ENCODE peak calls at places on chromosome X, in five cellular contexts. Z, X, M, F and S are unnamed samples.

GRCh38 chrX:97267916-97268680 is 384.4 kb downstream of the RPA4 start:
- DNase-seq in F (no peak), X (no peak), M (no peak), Z (no peak), S (no peak)

GRCh38 chrX:38627683-38628082 is 66.3 kb downstream of the TSPAN7 start:
- DNase-seq in Z (peak), M (no peak), F (peak), X (no peak), S (peak)

GRCh38 chrX:107676559-107677378 is 48.5 kb downstream of the PRPS1 start:
- DNase-seq in M (peak), Z (no peak), F (peak), X (peak), S (peak)

GRCh38 chrX:134481339-134481738 is 21.4 kb downstream of the HPRT1 start:
- DNase-seq in F (no peak), X (no peak), M (no peak), Z (no peak), S (no peak)

GRCh38 chrX:33840176-33840575 is 291.9 kb downstream of the FAM47A start:
- DNase-seq in Z (no peak), M (no peak), X (no peak), F (no peak), S (no peak)

GRCh38 chrX:128781506-128781905 is 729.3 kb upstream of the ACTRT1 start:
- DNase-seq in M (no peak), X (no peak), F (no peak), Z (peak), S (no peak)

GRCh38 chrX:63560601-63561218 is 209.6 kb upstream of the SPIN4 start:
- DNase-seq in X (peak), Z (peak), M (peak), F (peak), S (peak)

GRCh38 chrX:107171369-107172102 is 34.7 kb downstream of the NUP62CL start:
- DNase-seq in X (no peak), F (no peak), M (no peak), Z (no peak), S (no peak)

GRCh38 chrX:139172731-139173130 is 357.8 kb upstream of the F9 start:
- DNase-seq in Z (no peak), F (no peak), M (no peak), X (no peak), S (no peak)

GRCh38 chrX:8748855-8749254 is 16.9 kb upstream of the ANOS1 start:
- DNase-seq in F (peak), Z (peak), M (no peak), X (no peak), S (peak)

GRCh38 chrX:1213971-1214370 is 1.5 kb upstream of the CRLF2 start:
- DNase-seq in X (no peak), Z (no peak), M (no peak), F (no peak), S (no peak)

GRCh38 chrX:30659421-30659820 is 6.2 kb downstream of the GK start:
- DNase-seq in F (peak), M (no peak), X (no peak), Z (no peak), S (peak)

GRCh38 chrX:7109838-7110793 is 37.4 kb upstream of the STS start:
- DNase-seq in X (no peak), F (no peak), Z (peak), M (no peak), S (peak)

GRCh38 chrX:63526863-63527262 is 175.7 kb upstream of the SPIN4 start:
- DNase-seq in F (no peak), M (no peak), Z (no peak), X (no peak), S (no peak)

GRCh38 chrX:103554687-103555417 is 30.5 kb upstream of the TCEAL4 start:
- DNase-seq in M (no peak), Z (peak), F (peak), X (no peak), S (peak)

GRCh38 chrX:67998540-67998939 is 434.8 kb downstream of the OPHN1 start:
- DNase-seq in M (no peak), X (no peak), Z (no peak), F (no peak), S (no peak)

GRCh38 chrX:30971761-30972603 is 82.9 kb upstream of the TAB3 start:
- DNase-seq in F (peak), M (no peak), X (no peak), Z (peak), S (peak)

GRCh38 chrX:79719568-79720231 is 294.9 kb upstream of the TBX22 start:
- DNase-seq in Z (no peak), F (no peak), X (no peak), M (no peak), S (no peak)

GRCh38 chrX:69615323-69615722 is 590 bp upstream of the EDA start:
- DNase-seq in M (no peak), X (no peak), Z (no peak), F (no peak), S (no peak)

GRCh38 chrX:16785247-16786138 is 773 bp upstream of the TXLNG start:
- DNase-seq in M (no peak), X (no peak), F (no peak), Z (no peak), S (no peak)

GRCh38 chrX:69158166-69159040 is 6.8 kb downstream of the PJA1 start:
- DNase-seq in X (peak), F (peak), Z (peak), M (no peak), S (peak)

GRCh38 chrX:28595346-28595745 is 8.1 kb downstream of the IL1RAPL1 start:
- DNase-seq in X (no peak), Z (no peak), M (no peak), F (no peak), S (no peak)

GRCh38 chrX:13283968-13284914 is 35.6 kb downstream of the ATXN3L start:
- DNase-seq in F (peak), Z (no peak), X (no peak), M (no peak), S (no peak)

GRCh38 chrX:130295519-130296314 is 27.0 kb upstream of the ZNF280C start:
- DNase-seq in F (no peak), X (no peak), M (no peak), Z (no peak), S (no peak)

GRCh38 chrX:102637561-102637960 is 13.7 kb upstream of the GPRASP1 start:
- DNase-seq in Z (no peak), X (no peak), F (no peak), M (no peak), S (no peak)

GRCh38 chrX:1462596-1463251 is 10.0 kb upstream of the ASMTL start:
- DNase-seq in X (no peak), M (no peak), F (peak), Z (no peak), S (no peak)

GRCh38 chrX:77814210-77814609 is 28.2 kb upstream of the ATRX start:
- DNase-seq in Z (no peak), F (no peak), M (no peak), X (no peak), S (peak)

GRCh38 chrX:38513087-38513742 is 48.1 kb upstream of the TSPAN7 start:
- DNase-seq in F (no peak), M (no peak), Z (no peak), X (no peak), S (no peak)

GRCh38 chrX:13691845-13692334 is 3.0 kb downstream of the RAB9A start:
- DNase-seq in Z (peak), F (peak), X (no peak), M (no peak), S (peak)

GRCh38 chrX:122115604-122116003 is 1068.2 kb downstream of the GLUD2 start:
- DNase-seq in M (no peak), X (no peak), Z (no peak), F (no peak), S (no peak)

GRCh38 chrX:47644557-47645091 is 5.7 kb downstream of the ELK1 start:
- DNase-seq in Z (no peak), M (no peak), F (no peak), X (no peak), S (no peak)

GRCh38 chrX:74009041-74009440 is 294.9 kb upstream of the ZCCHC13 start:
- DNase-seq in F (no peak), M (no peak), Z (no peak), X (no peak), S (no peak)

GRCh38 chrX:48021026-48021900 is 14.5 kb downstream of the SPACA5 start:
- DNase-seq in F (peak), X (peak), M (no peak), Z (peak), S (peak)

GRCh38 chrX:21993265-21993664 is 38.9 kb upstream of the PHEX start:
- DNase-seq in Z (peak), M (no peak), F (no peak), X (no peak), S (peak)

GRCh38 chrX:20361081-20361889 is 94.6 kb upstream of the RPS6KA3 start:
- DNase-seq in F (peak), Z (no peak), M (no peak), X (peak), S (no peak)

GRCh38 chrX:23749576-23749975 is 6.5 kb upstream of the ACOT9 start:
- DNase-seq in M (no peak), X (no peak), Z (no peak), F (no peak), S (no peak)

GRCh38 chrX:120568047-120568446 is 7.3 kb upstream of the CUL4B start:
- DNase-seq in Z (no peak), X (no peak), F (no peak), M (no peak), S (no peak)

GRCh38 chrX:65688403-65688881 is 21.0 kb downstream of the MSN start:
- DNase-seq in M (no peak), X (no peak), F (no peak), Z (peak), S (peak)

GRCh38 chrX:69032601-69033000 is 132.7 kb downstream of the PJA1 start:
- DNase-seq in X (no peak), F (no peak), Z (no peak), M (no peak), S (no peak)

GRCh38 chrX:128992107-128992971 is 531.0 kb downstream of the SMARCA1 start:
- DNase-seq in F (no peak), Z (no peak), M (no peak), X (no peak), S (no peak)

GRCh38 chrX:82649645-82650044 is 858.4 kb upstream of the POU3F4 start:
- DNase-seq in X (no peak), Z (no peak), F (no peak), M (no peak), S (no peak)

DNA sequence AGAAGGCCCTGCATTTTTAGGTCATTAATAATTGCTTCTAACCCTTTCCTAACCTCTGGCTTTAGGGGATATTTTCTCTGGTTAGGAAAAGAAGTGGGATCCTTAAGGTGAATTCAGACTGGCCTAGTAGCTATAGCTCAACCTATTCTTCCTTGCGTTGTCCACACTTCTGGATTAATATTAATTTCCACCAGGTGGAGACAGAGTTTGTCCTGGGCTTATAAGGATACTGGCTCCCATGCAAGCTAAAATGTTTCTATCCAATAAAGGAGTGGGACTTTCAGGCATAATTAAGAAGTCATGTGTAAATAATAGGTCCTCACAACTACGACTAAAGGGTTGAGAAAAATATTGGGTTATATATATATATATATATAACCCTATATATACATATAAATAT is 860.0 kb upstream of the POU3F4 start:
- DNase-seq in Z (no peak), F (no peak), X (no peak), M (no peak), S (no peak)
- TF ChIP-seq CTCF in Z (no peak), F (no peak), X (no peak), M (no peak), S (no peak)

DNA sequence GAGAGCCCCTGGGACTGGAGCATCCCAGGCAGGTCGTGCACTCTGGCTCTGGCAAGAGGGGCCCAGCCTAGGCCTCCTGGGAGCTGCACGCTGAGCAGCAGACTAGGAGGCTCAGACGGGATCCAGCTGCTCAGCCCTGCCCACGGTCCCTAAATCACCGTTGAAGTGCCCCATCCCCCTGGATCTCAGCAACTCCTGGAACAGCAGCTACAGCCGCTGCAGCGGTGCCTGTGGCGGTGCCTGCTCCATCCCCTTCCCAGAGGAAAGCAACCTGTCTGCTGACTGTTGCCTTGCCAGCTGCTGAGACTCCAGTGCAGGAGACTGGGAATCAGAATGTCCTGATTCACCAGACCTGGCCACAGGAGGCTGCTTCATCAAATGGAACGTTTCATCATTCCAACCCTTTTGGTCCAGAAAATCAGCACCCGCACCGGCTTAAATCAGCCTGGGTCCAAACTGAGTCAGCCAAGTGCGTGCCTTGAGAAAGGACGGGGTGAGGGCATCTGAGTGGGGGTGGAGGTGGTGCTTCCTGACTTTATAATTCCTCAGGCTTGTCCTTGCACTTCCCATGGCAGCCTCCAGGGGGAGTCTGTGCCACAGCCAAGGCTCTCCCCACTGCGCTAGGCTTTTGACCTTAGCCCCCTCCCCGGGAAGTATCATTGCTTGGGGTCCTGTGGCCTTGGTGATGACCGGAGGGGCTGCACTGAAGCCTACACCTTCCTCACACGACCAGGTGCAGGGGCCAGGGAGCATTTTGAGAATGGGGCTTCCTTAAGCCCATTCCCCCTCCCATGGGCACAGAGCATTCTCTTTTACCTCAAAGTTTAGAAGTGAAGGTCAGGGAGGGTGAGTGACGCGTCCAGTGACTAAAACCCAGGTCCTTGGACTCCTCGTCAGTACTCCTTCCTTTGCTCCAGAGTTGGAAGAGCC is 6.5 kb downstream of the ZNF185 start:
- DNase-seq in X (peak), F (peak), Z (peak), M (no peak), S (peak)
- TF ChIP-seq CTCF in X (peak), F (peak), Z (peak), M (peak), S (peak)

GRCh38 chrX:11787564-11787963 is 29.5 kb downstream of the MSL3 start:
- DNase-seq in M (no peak), X (peak), Z (peak), F (peak), S (no peak)
- TF ChIP-seq CTCF in M (no peak), X (peak), Z (peak), F (peak), S (no peak)

GRCh38 chrX:98568795-98569194 is 1685.1 kb downstream of the RPA4 start:
- DNase-seq in Z (no peak), F (no peak), X (no peak), M (no peak), S (no peak)
- TF ChIP-seq CTCF in Z (no peak), F (no peak), X (no peak), M (no peak), S (no peak)